ENCODE peak calls at places on chromosomes 6 and 20, in eight cellular contexts. I is A172; H is PC-3; K is GM03348; G is A549; M is SJSA1; Q is EH; Y is activated naive CD4-positive, alpha-beta T cell. V is an unnamed sample.

GRCh38 chr20:21156266-21156665 is 30.4 kb downstream of the KIZ start:
- DNase-seq in M (peak), Q (peak), K (peak), H (no peak), I (peak), G (no peak), Y (no peak), V (no peak)

GRCh38 chr6:5422321-5422915 is 161.1 kb downstream of the FARS2 start:
- DNase-seq in H (peak), I (peak), M (peak), Q (peak), K (peak), G (no peak), Y (no peak), V (no peak)

GRCh38 chr6:107638493-107638892 is 148.6 kb downstream of the SOBP start:
- DNase-seq in H (no peak), Y (no peak), G (no peak), I (no peak), Q (no peak), K (no peak), M (no peak), V (no peak)

GRCh38 chr6:159969921-159970320 is 1.0 kb downstream of the IGF2R start:
- DNase-seq in I (peak), K (peak), M (peak), Y (no peak), G (peak), Q (peak), H (peak), V (peak)

GRCh38 chr20:50753152-50753551 is 21.8 kb downstream of the PARD6B start:
- DNase-seq in Q (no peak), K (no peak), M (no peak), I (no peak), Y (no peak), H (no peak), G (no peak), V (no peak)

GRCh38 chr6:36241728-36242127 is 28.1 kb upstream of the PNPLA1 start:
- DNase-seq in Y (no peak), M (no peak), G (no peak), K (peak), Q (peak), I (no peak), H (no peak), V (no peak)

GRCh38 chr20:2385026-2385425 is 4.3 kb downstream of the TGM6 start:
- DNase-seq in G (no peak), K (no peak), Y (no peak), H (no peak), I (peak), M (no peak), Q (peak), V (no peak)

GRCh38 chr20:61560361-61560853 is 308.3 kb downstream of the CDH4 start:
- DNase-seq in Q (peak), G (no peak), I (peak), K (peak), H (peak), Y (no peak), M (peak), V (no peak)

GRCh38 chr6:56736804-56737203 is 94.1 kb upstream of the DST start:
- DNase-seq in M (no peak), Q (no peak), H (no peak), I (no peak), Y (no peak), G (no peak), K (no peak), V (no peak)

GRCh38 chr6:136095961-136096360 is 154.2 kb downstream of the MTFR2 start:
- DNase-seq in G (no peak), I (no peak), K (peak), M (no peak), H (no peak), Q (peak), Y (no peak), V (peak)

GRCh38 chr6:149082320-149082719 is 235.2 kb upstream of the TAB2 start:
- DNase-seq in M (peak), G (peak), I (peak), Y (peak), K (peak), H (peak), Q (peak), V (no peak)

GRCh38 chr6:501891-502601 is 110.5 kb downstream of the IRF4 start:
- DNase-seq in Q (no peak), H (no peak), G (no peak), I (peak), K (no peak), Y (no peak), M (peak), V (no peak)

GRCh38 chr6:26351544-26351953 is 13.4 kb upstream of the BTN3A2 start:
- DNase-seq in K (peak), Y (no peak), Q (peak), H (peak), I (peak), M (peak), G (peak), V (peak)

V was measured in smooth muscle cell of the brain vasculature.